ENCODE peak calls at places on chromosomes 3 and 15, in ten cellular contexts. One of them, this sample, is unnamed.

GRCh38 chr3:42190701-42191442 is 75.1 kb downstream of the CCK start:
- DNase-seq in psoas muscle: no peak
- DNase-seq in left lung: no peak
- DNase-seq in neuronal stem cell: peak; percentile 72
- DNase-seq in CD4-positive, alpha-beta memory T cell: peak; percentile 61
- DNase-seq in heart right ventricle: no peak
- DNase-seq in HCT116: peak; percentile 41
- DNase-seq in IMR-90: peak; percentile 52
- DNase-seq in suprapubic skin: peak; percentile 77
- DNase-seq in body of pancreas: peak; percentile 72
- DNase-seq in this sample: peak; percentile 72

GRCh38 chr3:47540281-47540680 is 26.8 kb upstream of the ELP6 start:
- DNase-seq in psoas muscle: no peak
- DNase-seq in left lung: no peak
- DNase-seq in neuronal stem cell: no peak
- DNase-seq in CD4-positive, alpha-beta memory T cell: no peak
- DNase-seq in heart right ventricle: no peak
- DNase-seq in HCT116: no peak
- DNase-seq in IMR-90: peak; percentile 21
- DNase-seq in suprapubic skin: no peak
- DNase-seq in body of pancreas: no peak
- DNase-seq in this sample: no peak

GRCh38 chr3:120348065-120348980 is 831 bp downstream of the LRRC58 start:
- DNase-seq in psoas muscle: no peak
- DNase-seq in left lung: no peak
- DNase-seq in neuronal stem cell: no peak
- DNase-seq in CD4-positive, alpha-beta memory T cell: no peak
- DNase-seq in heart right ventricle: no peak
- DNase-seq in HCT116: no peak
- DNase-seq in IMR-90: peak; percentile 10
- DNase-seq in suprapubic skin: peak; percentile 68
- DNase-seq in body of pancreas: no peak
- DNase-seq in this sample: no peak

GRCh38 chr15:50059883-50060282 is 59.1 kb downstream of the ATP8B4 start:
- DNase-seq in psoas muscle: no peak
- DNase-seq in left lung: no peak
- DNase-seq in neuronal stem cell: no peak
- DNase-seq in CD4-positive, alpha-beta memory T cell: no peak
- DNase-seq in heart right ventricle: no peak
- DNase-seq in HCT116: no peak
- DNase-seq in IMR-90: no peak
- DNase-seq in suprapubic skin: no peak
- DNase-seq in body of pancreas: no peak
- DNase-seq in this sample: no peak

GRCh38 chr3:89380006-89380405 is 272.6 kb downstream of the EPHA3 start:
- DNase-seq in psoas muscle: no peak
- DNase-seq in left lung: no peak
- DNase-seq in neuronal stem cell: no peak
- DNase-seq in CD4-positive, alpha-beta memory T cell: no peak
- DNase-seq in heart right ventricle: no peak
- DNase-seq in HCT116: no peak
- DNase-seq in IMR-90: peak; percentile 54
- DNase-seq in suprapubic skin: no peak
- DNase-seq in body of pancreas: no peak
- DNase-seq in this sample: no peak

GRCh38 chr3:79767953-79768282 is at the start of gene ROBO1:
- DNase-seq in psoas muscle: no peak
- DNase-seq in left lung: no peak
- DNase-seq in neuronal stem cell: peak; percentile 27
- DNase-seq in CD4-positive, alpha-beta memory T cell: no peak
- DNase-seq in heart right ventricle: no peak
- DNase-seq in HCT116: no peak
- DNase-seq in IMR-90: no peak
- DNase-seq in suprapubic skin: no peak
- DNase-seq in body of pancreas: no peak
- DNase-seq in this sample: no peak

GRCh38 chr3:20190991-20191390 is 5.0 kb upstream of the SGO1 start:
- DNase-seq in psoas muscle: no peak
- DNase-seq in left lung: no peak
- DNase-seq in neuronal stem cell: no peak
- DNase-seq in CD4-positive, alpha-beta memory T cell: no peak
- DNase-seq in heart right ventricle: no peak
- DNase-seq in HCT116: no peak
- DNase-seq in IMR-90: no peak
- DNase-seq in suprapubic skin: no peak
- DNase-seq in body of pancreas: no peak
- DNase-seq in this sample: no peak

GRCh38 chr3:111601810-111602209 is 6.7 kb upstream of the ZBED2 start:
- DNase-seq in psoas muscle: no peak
- DNase-seq in left lung: no peak
- DNase-seq in neuronal stem cell: no peak
- DNase-seq in CD4-positive, alpha-beta memory T cell: no peak
- DNase-seq in heart right ventricle: no peak
- DNase-seq in HCT116: no peak
- DNase-seq in IMR-90: peak; percentile 38
- DNase-seq in suprapubic skin: no peak
- DNase-seq in body of pancreas: no peak
- DNase-seq in this sample: no peak

GRCh38 chr15:24718289-24719082 is 42.9 kb downstream of the NPAP1 start:
- DNase-seq in psoas muscle: no peak
- DNase-seq in left lung: no peak
- DNase-seq in neuronal stem cell: no peak
- DNase-seq in CD4-positive, alpha-beta memory T cell: no peak
- DNase-seq in heart right ventricle: no peak
- DNase-seq in HCT116: no peak
- DNase-seq in IMR-90: no peak
- DNase-seq in suprapubic skin: no peak
- DNase-seq in body of pancreas: no peak
- DNase-seq in this sample: no peak

GRCh38 chr3:191240432-191240831 is 41.4 kb downstream of the OSTN start:
- DNase-seq in psoas muscle: no peak
- DNase-seq in left lung: no peak
- DNase-seq in neuronal stem cell: no peak
- DNase-seq in CD4-positive, alpha-beta memory T cell: no peak
- DNase-seq in heart right ventricle: no peak
- DNase-seq in HCT116: no peak
- DNase-seq in IMR-90: no peak
- DNase-seq in suprapubic skin: no peak
- DNase-seq in body of pancreas: no peak
- DNase-seq in this sample: no peak
- H3K4me1 ChIP-seq in psoas muscle: no peaks in the 10 kb centered on the region
- H3K4me1 ChIP-seq in left lung: no peaks in the 10 kb centered on the region
- H3K4me1 ChIP-seq in neuronal stem cell: peaks cover 3% of the 10 kb centered on the region
- H3K4me1 ChIP-seq in CD4-positive, alpha-beta memory T cell: no peaks in the 10 kb centered on the region
- H3K4me1 ChIP-seq in heart right ventricle: peaks cover 5% of the 10 kb centered on the region
- H3K4me1 ChIP-seq in HCT116: peaks cover 5% of the 10 kb centered on the region
- H3K4me1 ChIP-seq in IMR-90: peaks cover 22% of the 10 kb centered on the region
- H3K4me1 ChIP-seq in suprapubic skin: no peaks in the 10 kb centered on the region
- H3K4me1 ChIP-seq in body of pancreas: no peaks in the 10 kb centered on the region
- H3K4me1 ChIP-seq in this sample: no peaks in the 10 kb centered on the region

DNA sequence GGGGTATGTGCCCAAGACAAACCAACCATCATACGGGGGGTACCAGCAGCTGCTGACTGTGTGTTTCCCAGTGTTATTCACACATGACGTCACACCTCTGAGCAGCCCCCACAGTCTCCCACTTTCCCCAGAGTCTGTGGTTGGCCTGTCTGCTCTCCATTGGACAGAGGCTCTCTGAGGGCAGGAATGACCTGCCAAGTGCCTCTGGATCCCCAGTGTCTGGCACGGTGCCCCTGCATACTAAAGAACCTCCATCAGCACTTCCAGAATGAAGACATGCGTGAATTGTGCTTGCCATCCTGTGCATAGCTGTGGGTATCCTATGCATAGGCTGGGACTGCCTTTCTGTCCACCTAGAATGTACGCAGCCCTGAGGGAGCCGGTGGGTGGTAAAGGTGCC is 3.5 kb upstream of the CCDC9B start:
- DNase-seq in psoas muscle: no peak
- DNase-seq in left lung: no peak
- DNase-seq in neuronal stem cell: no peak
- DNase-seq in CD4-positive, alpha-beta memory T cell: no peak
- DNase-seq in heart right ventricle: no peak
- DNase-seq in HCT116: no peak
- DNase-seq in IMR-90: peak; percentile 52
- DNase-seq in suprapubic skin: no peak
- DNase-seq in body of pancreas: no peak
- DNase-seq in this sample: no peak
- H3K4me1 ChIP-seq in psoas muscle: peaks cover 35% of the 10 kb centered on the region
- H3K4me1 ChIP-seq in left lung: peaks cover 21% of the 10 kb centered on the region
- H3K4me1 ChIP-seq in neuronal stem cell: peaks cover 2% of the 10 kb centered on the region
- H3K4me1 ChIP-seq in CD4-positive, alpha-beta memory T cell: peaks cover 7% of the 10 kb centered on the region
- H3K4me1 ChIP-seq in heart right ventricle: peaks cover 64% of the 10 kb centered on the region
- H3K4me1 ChIP-seq in HCT116: peaks cover 76% of the 10 kb centered on the region
- H3K4me1 ChIP-seq in IMR-90: peaks cover 29% of the 10 kb centered on the region
- H3K4me1 ChIP-seq in suprapubic skin: peaks cover 55% of the 10 kb centered on the region
- H3K4me1 ChIP-seq in body of pancreas: peaks cover 28% of the 10 kb centered on the region
- H3K4me1 ChIP-seq in this sample: peaks cover 49% of the 10 kb centered on the region

GRCh38 chr15:40106203-40107161 is 2.2 kb downstream of the BMF start:
- DNase-seq in psoas muscle: peak; percentile 77
- DNase-seq in left lung: peak; percentile 86
- DNase-seq in neuronal stem cell: no peak
- DNase-seq in CD4-positive, alpha-beta memory T cell: no peak
- DNase-seq in heart right ventricle: peak; percentile 57
- DNase-seq in HCT116: no peak
- DNase-seq in IMR-90: peak; percentile 49
- DNase-seq in suprapubic skin: peak; percentile 90
- DNase-seq in body of pancreas: peak; percentile 91
- DNase-seq in this sample: peak; percentile 58

GRCh38 chr15:40104296-40104864 is 4.3 kb downstream of the BMF start:
- DNase-seq in psoas muscle: no peak
- DNase-seq in left lung: no peak
- DNase-seq in neuronal stem cell: no peak
- DNase-seq in CD4-positive, alpha-beta memory T cell: no peak
- DNase-seq in heart right ventricle: no peak
- DNase-seq in HCT116: no peak
- DNase-seq in IMR-90: no peak
- DNase-seq in suprapubic skin: no peak
- DNase-seq in body of pancreas: no peak
- DNase-seq in this sample: no peak

GRCh38 chr15:40103864-40104271 is 4.8 kb downstream of the BMF start:
- DNase-seq in psoas muscle: no peak
- DNase-seq in left lung: no peak
- DNase-seq in neuronal stem cell: no peak
- DNase-seq in CD4-positive, alpha-beta memory T cell: no peak
- DNase-seq in heart right ventricle: no peak
- DNase-seq in HCT116: no peak
- DNase-seq in IMR-90: no peak
- DNase-seq in suprapubic skin: peak; percentile 65
- DNase-seq in body of pancreas: no peak
- DNase-seq in this sample: no peak

GRCh38 chr15:40104865-40105516 is 3.7 kb downstream of the BMF start:
- DNase-seq in psoas muscle: peak; percentile 95
- DNase-seq in left lung: peak; percentile 88
- DNase-seq in neuronal stem cell: no peak
- DNase-seq in CD4-positive, alpha-beta memory T cell: peak; percentile 78
- DNase-seq in heart right ventricle: peak; percentile 94
- DNase-seq in HCT116: peak; percentile 73
- DNase-seq in IMR-90: peak; percentile 79
- DNase-seq in suprapubic skin: peak; percentile 94
- DNase-seq in body of pancreas: peak; percentile 91
- DNase-seq in this sample: peak; percentile 72

GRCh38 chr15:40105517-40106202 is 3.0 kb downstream of the BMF start:
- DNase-seq in psoas muscle: no peak
- DNase-seq in left lung: no peak
- DNase-seq in neuronal stem cell: no peak
- DNase-seq in CD4-positive, alpha-beta memory T cell: no peak
- DNase-seq in heart right ventricle: no peak
- DNase-seq in HCT116: no peak
- DNase-seq in IMR-90: no peak
- DNase-seq in suprapubic skin: no peak
- DNase-seq in body of pancreas: no peak
- DNase-seq in this sample: no peak
- H3K4me1 ChIP-seq in psoas muscle: peaks cover 67% of the 10 kb centered on the region
- H3K4me1 ChIP-seq in left lung: peaks cover 54% of the 10 kb centered on the region
- H3K4me1 ChIP-seq in neuronal stem cell: peaks cover 51% of the 10 kb centered on the region
- H3K4me1 ChIP-seq in CD4-positive, alpha-beta memory T cell: peaks cover 62% of the 10 kb centered on the region
- H3K4me1 ChIP-seq in heart right ventricle: peaks cover 76% of the 10 kb centered on the region
- H3K4me1 ChIP-seq in HCT116: peaks cover 75% of the 10 kb centered on the region
- H3K4me1 ChIP-seq in IMR-90: peaks cover 47% of the 10 kb centered on the region
- H3K4me1 ChIP-seq in suprapubic skin: peaks cover 82% of the 10 kb centered on the region
- H3K4me1 ChIP-seq in body of pancreas: peaks cover 85% of the 10 kb centered on the region
- H3K4me1 ChIP-seq in this sample: peaks cover 69% of the 10 kb centered on the region

DNA sequence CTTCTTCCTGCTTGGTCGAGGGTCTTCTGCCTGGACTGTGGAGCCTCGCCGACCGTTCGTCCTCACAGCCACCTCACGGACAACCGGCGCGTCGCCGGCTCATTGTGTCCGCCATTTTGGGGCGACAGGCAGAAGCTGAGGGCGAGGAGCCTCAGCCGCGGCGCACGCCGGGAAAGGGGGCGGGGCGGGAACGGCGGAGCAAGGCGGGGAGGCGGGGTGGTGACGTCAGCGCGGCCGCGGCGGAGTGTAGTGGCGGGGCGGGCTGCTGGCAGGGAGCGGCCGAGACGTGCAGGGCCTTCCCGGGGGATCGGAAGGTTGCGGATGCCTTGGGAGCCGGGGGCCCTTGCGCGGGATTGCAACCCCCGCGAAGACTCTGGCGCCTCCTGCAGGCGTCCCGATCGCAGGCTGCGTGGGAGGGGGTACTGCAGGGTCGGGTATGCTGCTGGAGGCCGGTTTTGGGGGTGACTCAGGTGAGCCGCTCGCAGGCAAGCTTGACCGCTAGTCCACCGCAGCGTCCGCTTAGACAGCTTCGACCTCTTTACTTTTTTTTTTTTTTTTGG is at the start of gene WDR82:
- DNase-seq in psoas muscle: peak; percentile 99
- DNase-seq in left lung: peak; percentile 98
- DNase-seq in neuronal stem cell: peak; percentile 92
- DNase-seq in CD4-positive, alpha-beta memory T cell: peak; percentile 97
- DNase-seq in heart right ventricle: peak; percentile 99
- DNase-seq in HCT116: peak; percentile 79
- DNase-seq in IMR-90: peak; percentile 89
- DNase-seq in suprapubic skin: peak; percentile 98
- DNase-seq in body of pancreas: peak; percentile 98
- DNase-seq in this sample: peak; percentile 82
- H3K4me1 ChIP-seq in psoas muscle: peaks cover 50% of the 10 kb centered on the region
- H3K4me1 ChIP-seq in left lung: peaks cover 17% of the 10 kb centered on the region
- H3K4me1 ChIP-seq in neuronal stem cell: peaks cover 9% of the 10 kb centered on the region
- H3K4me1 ChIP-seq in CD4-positive, alpha-beta memory T cell: peaks cover 76% of the 10 kb centered on the region
- H3K4me1 ChIP-seq in heart right ventricle: peaks cover 59% of the 10 kb centered on the region
- H3K4me1 ChIP-seq in HCT116: peaks cover 53% of the 10 kb centered on the region
- H3K4me1 ChIP-seq in IMR-90: peaks cover 14% of the 10 kb centered on the region
- H3K4me1 ChIP-seq in suprapubic skin: peaks cover 53% of the 10 kb centered on the region
- H3K4me1 ChIP-seq in body of pancreas: peaks cover 66% of the 10 kb centered on the region
- H3K4me1 ChIP-seq in this sample: peaks cover 43% of the 10 kb centered on the region

DNA sequence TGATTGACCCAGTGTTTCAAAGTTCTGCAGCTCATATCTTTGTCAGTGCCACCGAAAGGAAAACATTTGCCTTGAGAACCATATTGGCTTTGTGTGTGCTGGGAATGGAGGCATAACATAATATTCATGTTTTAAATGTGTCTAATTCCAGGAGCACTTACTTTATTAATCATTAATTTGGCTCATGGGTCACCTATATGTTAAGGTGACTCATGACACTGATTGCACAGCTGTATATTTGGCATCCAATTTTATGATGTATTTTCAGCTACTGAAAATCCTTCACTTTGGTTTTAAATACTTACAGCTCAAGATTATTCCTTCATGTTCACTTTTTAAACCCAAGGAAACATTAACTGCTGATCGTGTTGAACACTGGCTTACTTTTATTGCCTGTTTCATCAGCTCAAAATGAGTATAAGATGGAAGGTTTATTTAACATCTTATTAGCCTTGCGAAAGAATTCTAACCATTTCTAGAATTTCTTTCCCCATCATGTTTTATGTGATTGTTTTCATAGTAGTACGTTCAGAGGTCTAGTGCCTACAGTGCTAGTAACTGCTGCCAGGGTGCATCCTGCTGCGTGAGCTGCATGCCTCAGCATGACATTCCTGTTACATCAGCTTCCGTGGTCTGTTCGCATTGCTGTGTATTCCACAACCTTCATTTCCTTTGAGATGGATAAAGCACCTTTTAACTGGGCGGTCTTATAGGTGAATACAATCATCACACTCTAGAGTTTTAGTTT is 63.7 kb downstream of the LRCH3 start:
- DNase-seq in psoas muscle: no peak
- DNase-seq in left lung: no peak
- DNase-seq in neuronal stem cell: no peak
- DNase-seq in CD4-positive, alpha-beta memory T cell: no peak
- DNase-seq in heart right ventricle: no peak
- DNase-seq in HCT116: peak; percentile 4
- DNase-seq in IMR-90: peak; percentile 99
- DNase-seq in suprapubic skin: no peak
- DNase-seq in body of pancreas: no peak
- DNase-seq in this sample: no peak
- H3K4me1 ChIP-seq in psoas muscle: no peaks in the 10 kb centered on the region
- H3K4me1 ChIP-seq in left lung: no peaks in the 10 kb centered on the region
- H3K4me1 ChIP-seq in neuronal stem cell: peaks cover 2% of the 10 kb centered on the region
- H3K4me1 ChIP-seq in CD4-positive, alpha-beta memory T cell: no peaks in the 10 kb centered on the region
- H3K4me1 ChIP-seq in heart right ventricle: no peaks in the 10 kb centered on the region
- H3K4me1 ChIP-seq in HCT116: no peaks in the 10 kb centered on the region
- H3K4me1 ChIP-seq in IMR-90: peaks cover 2% of the 10 kb centered on the region
- H3K4me1 ChIP-seq in suprapubic skin: no peaks in the 10 kb centered on the region
- H3K4me1 ChIP-seq in body of pancreas: no peaks in the 10 kb centered on the region
- H3K4me1 ChIP-seq in this sample: no peaks in the 10 kb centered on the region

This sample was measured in ascending aorta.